ENCODE peak calls at places on chromosomes 3 and 15, in seven cellular contexts. One of them, this sample, is unnamed.

GRCh38 chr3:194224536-194224935 is 88.6 kb downstream of the HES1 start:
- DNase-seq in ovary: no peak
- DNase-seq in A549: no peak
- DNase-seq in HCT116: peak; percentile 13
- DNase-seq in sigmoid colon: no peak
- DNase-seq in esophagus muscularis mucosa: no peak
- DNase-seq in lower leg skin: no peak
- DNase-seq in this sample: no peak

GRCh38 chr3:120648290-120648689 is 33.7 kb downstream of the HGD start:
- DNase-seq in ovary: no peak
- DNase-seq in A549: no peak
- DNase-seq in HCT116: no peak
- DNase-seq in sigmoid colon: no peak
- DNase-seq in esophagus muscularis mucosa: no peak
- DNase-seq in lower leg skin: no peak
- DNase-seq in this sample: no peak

GRCh38 chr15:74343127-74343796 is 24.2 kb downstream of the CYP11A1 start:
- DNase-seq in ovary: no peak
- DNase-seq in A549: no peak
- DNase-seq in HCT116: no peak
- DNase-seq in sigmoid colon: peak; percentile 40
- DNase-seq in esophagus muscularis mucosa: no peak
- DNase-seq in lower leg skin: no peak
- DNase-seq in this sample: no peak

GRCh38 chr3:72353236-72354105 is 494.8 kb downstream of the SHQ1 start:
- DNase-seq in ovary: no peak
- DNase-seq in A549: no peak
- DNase-seq in HCT116: no peak
- DNase-seq in sigmoid colon: no peak
- DNase-seq in esophagus muscularis mucosa: no peak
- DNase-seq in lower leg skin: peak; percentile 64
- DNase-seq in this sample: no peak

GRCh38 chr3:64223809-64224570 is 1.3 kb downstream of the PRICKLE2 start:
- DNase-seq in ovary: no peak
- DNase-seq in A549: no peak
- DNase-seq in HCT116: no peak
- DNase-seq in sigmoid colon: no peak
- DNase-seq in esophagus muscularis mucosa: peak; percentile 82
- DNase-seq in lower leg skin: no peak
- DNase-seq in this sample: no peak

GRCh38 chr3:33993631-33994030 is 195.2 kb downstream of the PDCD6IP start:
- DNase-seq in ovary: no peak
- DNase-seq in A549: no peak
- DNase-seq in HCT116: no peak
- DNase-seq in sigmoid colon: no peak
- DNase-seq in esophagus muscularis mucosa: no peak
- DNase-seq in lower leg skin: no peak
- DNase-seq in this sample: no peak

GRCh38 chr3:113890256-113890900 is 51.8 kb downstream of the GRAMD1C start:
- DNase-seq in ovary: no peak
- DNase-seq in A549: no peak
- DNase-seq in HCT116: no peak
- DNase-seq in sigmoid colon: no peak
- DNase-seq in esophagus muscularis mucosa: no peak
- DNase-seq in lower leg skin: no peak
- DNase-seq in this sample: no peak

GRCh38 chr3:2595486-2595885 is 496.8 kb downstream of the CNTN4 start:
- DNase-seq in ovary: no peak
- DNase-seq in A549: no peak
- DNase-seq in HCT116: no peak
- DNase-seq in sigmoid colon: no peak
- DNase-seq in esophagus muscularis mucosa: no peak
- DNase-seq in lower leg skin: no peak
- DNase-seq in this sample: no peak

GRCh38 chr15:40046721-40047412 is 7.9 kb upstream of the SRP14 start:
- DNase-seq in ovary: no peak
- DNase-seq in A549: peak; percentile 30
- DNase-seq in HCT116: no peak
- DNase-seq in sigmoid colon: peak; percentile 40
- DNase-seq in esophagus muscularis mucosa: peak; percentile 45
- DNase-seq in lower leg skin: no peak
- DNase-seq in this sample: no peak

GRCh38 chr3:171508676-171509075 is 48.5 kb upstream of the TNIK start:
- DNase-seq in ovary: no peak
- DNase-seq in A549: no peak
- DNase-seq in HCT116: no peak
- DNase-seq in sigmoid colon: no peak
- DNase-seq in esophagus muscularis mucosa: no peak
- DNase-seq in lower leg skin: no peak
- DNase-seq in this sample: no peak

GRCh38 chr3:147157629-147158028 is 248.7 kb downstream of the ZIC4 start:
- DNase-seq in ovary: no peak
- DNase-seq in A549: no peak
- DNase-seq in HCT116: no peak
- DNase-seq in sigmoid colon: no peak
- DNase-seq in esophagus muscularis mucosa: no peak
- DNase-seq in lower leg skin: no peak
- DNase-seq in this sample: no peak

GRCh38 chr3:39548282-39548681 is 80.8 kb downstream of the MOBP start:
- DNase-seq in ovary: no peak
- DNase-seq in A549: no peak
- DNase-seq in HCT116: no peak
- DNase-seq in sigmoid colon: no peak
- DNase-seq in esophagus muscularis mucosa: peak; percentile 39
- DNase-seq in lower leg skin: no peak
- DNase-seq in this sample: no peak

GRCh38 chr15:78241017-78241416 is 6.7 kb upstream of the ACSBG1 start:
- DNase-seq in ovary: peak; percentile 88
- DNase-seq in A549: peak; percentile 94
- DNase-seq in HCT116: peak; percentile 63
- DNase-seq in sigmoid colon: peak; percentile 93
- DNase-seq in esophagus muscularis mucosa: peak; percentile 96
- DNase-seq in lower leg skin: peak; percentile 98
- DNase-seq in this sample: peak; percentile 90

GRCh38 chr3:15649341-15649740 is 47.8 kb downstream of the BTD start:
- DNase-seq in ovary: no peak
- DNase-seq in A549: no peak
- DNase-seq in HCT116: no peak
- DNase-seq in sigmoid colon: no peak
- DNase-seq in esophagus muscularis mucosa: no peak
- DNase-seq in lower leg skin: no peak
- DNase-seq in this sample: no peak

GRCh38 chr3:15649831-15650230 is 48.3 kb downstream of the BTD start:
- DNase-seq in ovary: no peak
- DNase-seq in A549: no peak
- DNase-seq in HCT116: no peak
- DNase-seq in sigmoid colon: no peak
- DNase-seq in esophagus muscularis mucosa: no peak
- DNase-seq in lower leg skin: no peak
- DNase-seq in this sample: no peak

GRCh38 chr3:15645740-15646490 is 44.4 kb downstream of the BTD start:
- DNase-seq in ovary: peak; percentile 37
- DNase-seq in A549: peak; percentile 70
- DNase-seq in HCT116: peak; percentile 89
- DNase-seq in sigmoid colon: peak; percentile 83
- DNase-seq in esophagus muscularis mucosa: peak; percentile 57
- DNase-seq in lower leg skin: peak; percentile 86
- DNase-seq in this sample: no peak

GRCh38 chr3:15646924-15647511 is 45.5 kb downstream of the BTD start:
- DNase-seq in ovary: peak; percentile 63
- DNase-seq in A549: peak; percentile 88
- DNase-seq in HCT116: peak; percentile 88
- DNase-seq in sigmoid colon: peak; percentile 79
- DNase-seq in esophagus muscularis mucosa: no peak
- DNase-seq in lower leg skin: peak; percentile 90
- DNase-seq in this sample: peak; percentile 84

DNA sequence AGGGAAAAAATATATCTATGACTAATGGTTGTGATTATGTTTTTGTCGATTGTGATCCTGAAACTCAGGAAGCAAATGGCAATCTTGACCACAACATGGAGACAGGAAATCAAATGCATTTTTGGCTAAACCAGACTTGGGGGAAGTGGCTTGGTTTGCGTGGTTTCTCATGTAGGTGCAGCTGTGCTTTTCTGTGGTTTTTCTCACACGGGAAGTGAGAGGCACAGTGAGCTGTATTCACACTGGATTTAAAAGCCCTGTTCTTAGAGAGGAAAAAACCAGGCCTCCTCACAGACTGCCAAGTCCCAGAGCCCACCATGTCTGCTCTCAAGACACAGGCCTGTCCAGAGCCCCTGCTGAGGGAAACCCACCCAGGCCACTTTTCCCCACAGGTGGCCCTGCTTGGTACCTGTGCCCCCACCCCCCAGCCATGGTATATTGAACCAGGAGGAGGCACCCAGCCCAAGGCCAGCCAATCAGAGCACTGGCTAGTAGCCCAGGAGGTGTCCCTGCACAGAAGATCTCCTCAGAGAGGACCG is 46.2 kb downstream of the BTD start:
- DNase-seq in ovary: no peak
- DNase-seq in A549: no peak
- DNase-seq in HCT116: no peak
- DNase-seq in sigmoid colon: no peak
- DNase-seq in esophagus muscularis mucosa: no peak
- DNase-seq in lower leg skin: no peak
- DNase-seq in this sample: no peak
- TF ChIP-seq POLR2A in ovary: no peak
- TF ChIP-seq POLR2A in A549: no peak
- TF ChIP-seq POLR2A in HCT116: no peak
- TF ChIP-seq POLR2A in sigmoid colon: no peak
- TF ChIP-seq POLR2A in esophagus muscularis mucosa: no peak
- TF ChIP-seq POLR2A in lower leg skin: no peak
- TF ChIP-seq POLR2A in this sample: no peak

GRCh38 chr3:132256984-132257383 is 60.2 kb upstream of the ACP3 start:
- DNase-seq in ovary: peak; percentile 34
- DNase-seq in A549: no peak
- DNase-seq in HCT116: peak; percentile 38
- DNase-seq in sigmoid colon: no peak
- DNase-seq in esophagus muscularis mucosa: no peak
- DNase-seq in lower leg skin: no peak
- DNase-seq in this sample: no peak
- TF ChIP-seq CTCF in ovary: peak; percentile 19
- TF ChIP-seq CTCF in A549: peak; percentile 47
- TF ChIP-seq CTCF in HCT116: peak; percentile 54
- TF ChIP-seq CTCF in sigmoid colon: no peak
- TF ChIP-seq CTCF in esophagus muscularis mucosa: peak; percentile 12
- TF ChIP-seq CTCF in lower leg skin: no peak
- TF ChIP-seq CTCF in this sample: peak; percentile 3

DNA sequence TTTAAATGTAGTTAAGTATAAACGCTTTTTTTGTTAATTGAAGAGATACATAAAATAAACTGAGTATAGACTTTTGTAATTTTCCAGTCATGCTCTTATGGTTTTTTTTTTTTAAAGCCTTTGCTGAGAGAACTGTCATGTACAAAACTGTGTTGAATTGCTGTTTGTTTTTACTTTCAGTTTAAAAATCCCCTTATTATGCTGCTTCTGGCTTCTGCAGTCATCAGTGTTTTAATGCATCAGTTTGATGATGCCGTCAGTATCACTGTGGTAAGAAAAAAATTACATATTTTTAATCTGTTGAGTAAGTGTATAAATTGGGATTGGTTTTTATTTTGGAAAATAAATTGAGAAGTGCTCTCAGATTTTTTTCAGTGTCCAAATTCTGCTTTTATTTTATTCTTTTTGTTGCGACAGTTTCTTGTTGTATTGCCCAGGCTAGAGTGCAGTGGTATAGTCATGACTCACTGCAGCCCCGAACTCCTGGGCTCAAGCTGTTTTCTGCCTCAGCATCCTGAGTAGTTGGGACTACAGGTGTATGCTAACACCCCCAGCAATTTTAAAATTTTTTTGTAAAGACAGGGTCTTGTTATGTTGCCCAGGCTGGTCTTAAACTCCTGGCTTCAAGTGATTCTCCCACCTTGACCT is 40.7 kb downstream of the ATP2C1 start:
- DNase-seq in ovary: no peak
- DNase-seq in A549: no peak
- DNase-seq in HCT116: no peak
- DNase-seq in sigmoid colon: no peak
- DNase-seq in esophagus muscularis mucosa: no peak
- DNase-seq in lower leg skin: no peak
- DNase-seq in this sample: no peak
- TF ChIP-seq POLR2A in ovary: no peak
- TF ChIP-seq POLR2A in A549: no peak
- TF ChIP-seq POLR2A in HCT116: no peak
- TF ChIP-seq POLR2A in sigmoid colon: no peak
- TF ChIP-seq POLR2A in esophagus muscularis mucosa: no peak
- TF ChIP-seq POLR2A in lower leg skin: no peak
- TF ChIP-seq POLR2A in this sample: no peak

GRCh38 chr15:64629063-64629462 is 146.3 kb downstream of the RBPMS2 start:
- DNase-seq in ovary: no peak
- DNase-seq in A549: no peak
- DNase-seq in HCT116: no peak
- DNase-seq in sigmoid colon: no peak
- DNase-seq in esophagus muscularis mucosa: no peak
- DNase-seq in lower leg skin: no peak
- DNase-seq in this sample: no peak

GRCh38 chr15:64634576-64635485 is 140.6 kb downstream of the RBPMS2 start:
- DNase-seq in ovary: no peak
- DNase-seq in A549: no peak
- DNase-seq in HCT116: no peak
- DNase-seq in sigmoid colon: no peak
- DNase-seq in esophagus muscularis mucosa: no peak
- DNase-seq in lower leg skin: no peak
- DNase-seq in this sample: no peak

GRCh38 chr15:64633332-64633731 is 142.1 kb downstream of the RBPMS2 start:
- DNase-seq in ovary: no peak
- DNase-seq in A549: no peak
- DNase-seq in HCT116: no peak
- DNase-seq in sigmoid colon: no peak
- DNase-seq in esophagus muscularis mucosa: no peak
- DNase-seq in lower leg skin: no peak
- DNase-seq in this sample: no peak

GRCh38 chr15:64634020-64634419 is 141.4 kb downstream of the RBPMS2 start:
- DNase-seq in ovary: no peak
- DNase-seq in A549: no peak
- DNase-seq in HCT116: no peak
- DNase-seq in sigmoid colon: no peak
- DNase-seq in esophagus muscularis mucosa: no peak
- DNase-seq in lower leg skin: no peak
- DNase-seq in this sample: no peak

DNA sequence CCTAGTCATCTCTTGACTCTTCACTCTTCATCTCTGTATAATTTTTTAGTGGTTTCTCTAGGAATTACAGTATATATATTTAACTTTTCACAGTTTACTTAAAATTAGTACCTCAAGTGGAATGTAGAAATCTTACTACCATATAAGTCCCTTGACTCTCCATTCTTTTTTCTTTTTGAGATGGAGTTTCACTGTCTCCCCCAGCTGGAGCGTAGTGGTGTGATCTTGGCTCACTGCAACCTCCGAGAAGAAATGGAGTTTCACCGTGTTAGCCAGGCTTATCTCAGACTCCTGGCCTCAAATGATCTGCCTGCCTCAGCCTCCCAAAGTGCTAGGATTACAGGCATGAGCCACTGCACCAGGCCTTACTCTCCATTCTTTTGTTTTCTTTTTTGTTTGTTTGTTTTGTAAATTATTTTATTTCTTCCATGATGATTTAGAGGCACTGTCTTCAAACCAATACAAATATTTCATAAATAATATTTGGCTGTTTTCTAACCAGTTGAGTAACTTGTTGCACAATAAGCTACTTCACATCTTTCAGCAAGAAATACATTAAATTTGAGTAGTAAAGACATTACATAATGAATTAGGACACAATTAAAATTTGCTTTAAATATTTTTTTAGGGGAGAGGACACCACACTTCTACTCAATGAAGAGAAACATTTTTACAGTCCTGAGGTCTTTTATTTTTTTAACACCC is 144.8 kb downstream of the RBPMS2 start:
- DNase-seq in ovary: no peak
- DNase-seq in A549: no peak
- DNase-seq in HCT116: no peak
- DNase-seq in sigmoid colon: no peak
- DNase-seq in esophagus muscularis mucosa: no peak
- DNase-seq in lower leg skin: no peak
- DNase-seq in this sample: no peak
- TF ChIP-seq CTCF in ovary: no peak
- TF ChIP-seq CTCF in A549: no peak
- TF ChIP-seq CTCF in HCT116: no peak
- TF ChIP-seq CTCF in sigmoid colon: no peak
- TF ChIP-seq CTCF in esophagus muscularis mucosa: no peak
- TF ChIP-seq CTCF in lower leg skin: no peak
- TF ChIP-seq CTCF in this sample: no peak

This sample was measured in suprapubic skin.